ENCODE peak calls at places on chromosome 7, in eight cellular contexts. One of them, this sample, is unnamed.

GRCh38 chr7:158239290-158239981 is 348.2 kb downstream of the PTPRN2 start:
- DNase-seq in left lung: no peak
- DNase-seq in Daoy: peak
- DNase-seq in CD8-positive, alpha-beta T cell: no peak
- DNase-seq in H1: no peak
- DNase-seq in WTC11: no peak
- DNase-seq in T follicular helper cell: no peak
- DNase-seq in hippocampal formation: peak
- DNase-seq in this sample: peak

GRCh38 chr7:44180631-44181030 is 8.6 kb downstream of the GCK start:
- DNase-seq in left lung: no peak
- DNase-seq in CD8-positive, alpha-beta T cell: no peak
- DNase-seq in H1: no peak
- DNase-seq in hippocampal formation: no peak
- DNase-seq in WTC11: no peak
- DNase-seq in T follicular helper cell: no peak
- DNase-seq in Daoy: no peak
- DNase-seq in this sample: no peak

GRCh38 chr7:16695621-16696237 is 49.7 kb downstream of the BZW2 start:
- DNase-seq in left lung: no peak
- DNase-seq in CD8-positive, alpha-beta T cell: no peak
- DNase-seq in T follicular helper cell: no peak
- DNase-seq in hippocampal formation: no peak
- DNase-seq in Daoy: peak
- DNase-seq in H1: no peak
- DNase-seq in WTC11: peak
- DNase-seq in this sample: peak

GRCh38 chr7:20403356-20403755 is 72.7 kb downstream of the ITGB8 start:
- DNase-seq in hippocampal formation: no peak
- DNase-seq in WTC11: no peak
- DNase-seq in H1: no peak
- DNase-seq in CD8-positive, alpha-beta T cell: no peak
- DNase-seq in left lung: no peak
- DNase-seq in Daoy: no peak
- DNase-seq in T follicular helper cell: no peak
- DNase-seq in this sample: no peak

GRCh38 chr7:147519062-147519461 is 1071.5 kb upstream of the C7orf33 start:
- DNase-seq in H1: no peak
- DNase-seq in hippocampal formation: no peak
- DNase-seq in left lung: no peak
- DNase-seq in T follicular helper cell: no peak
- DNase-seq in CD8-positive, alpha-beta T cell: no peak
- DNase-seq in Daoy: no peak
- DNase-seq in WTC11: peak
- DNase-seq in this sample: no peak

GRCh38 chr7:140983802-140984201 is 30.9 kb downstream of the MRPS33 start:
- DNase-seq in Daoy: no peak
- DNase-seq in hippocampal formation: no peak
- DNase-seq in CD8-positive, alpha-beta T cell: no peak
- DNase-seq in T follicular helper cell: no peak
- DNase-seq in H1: no peak
- DNase-seq in WTC11: no peak
- DNase-seq in left lung: no peak
- DNase-seq in this sample: peak

GRCh38 chr7:26320878-26321277 is 29.2 kb downstream of the SNX10 start:
- DNase-seq in Daoy: no peak
- DNase-seq in H1: no peak
- DNase-seq in hippocampal formation: no peak
- DNase-seq in left lung: no peak
- DNase-seq in WTC11: no peak
- DNase-seq in T follicular helper cell: no peak
- DNase-seq in CD8-positive, alpha-beta T cell: no peak
- DNase-seq in this sample: no peak

GRCh38 chr7:149090397-149091195 is at the start of gene ZNF786:
- DNase-seq in hippocampal formation: peak
- DNase-seq in WTC11: peak
- DNase-seq in T follicular helper cell: peak
- DNase-seq in left lung: peak
- DNase-seq in Daoy: peak
- DNase-seq in CD8-positive, alpha-beta T cell: peak
- DNase-seq in H1: peak
- DNase-seq in this sample: peak

GRCh38 chr7:24981544-24981951 is 1.6 kb upstream of the OSBPL3 start:
- DNase-seq in Daoy: peak
- DNase-seq in H1: peak
- DNase-seq in left lung: peak
- DNase-seq in WTC11: peak
- DNase-seq in hippocampal formation: peak
- DNase-seq in CD8-positive, alpha-beta T cell: peak
- DNase-seq in T follicular helper cell: peak
- DNase-seq in this sample: peak

GRCh38 chr7:81624650-81625310 is 145.1 kb downstream of the HGF start:
- DNase-seq in H1: no peak
- DNase-seq in CD8-positive, alpha-beta T cell: no peak
- DNase-seq in hippocampal formation: no peak
- DNase-seq in T follicular helper cell: no peak
- DNase-seq in WTC11: no peak
- DNase-seq in Daoy: no peak
- DNase-seq in left lung: no peak
- DNase-seq in this sample: no peak

GRCh38 chr7:118104812-118105441 is 79.0 kb upstream of the LSM8 start:
- DNase-seq in left lung: no peak
- DNase-seq in T follicular helper cell: no peak
- DNase-seq in hippocampal formation: no peak
- DNase-seq in H1: no peak
- DNase-seq in CD8-positive, alpha-beta T cell: no peak
- DNase-seq in WTC11: no peak
- DNase-seq in Daoy: peak
- DNase-seq in this sample: peak

GRCh38 chr7:70893422-70893821 is 238.5 kb upstream of the GALNT17 start:
- DNase-seq in H1: no peak
- DNase-seq in Daoy: no peak
- DNase-seq in T follicular helper cell: no peak
- DNase-seq in WTC11: no peak
- DNase-seq in CD8-positive, alpha-beta T cell: no peak
- DNase-seq in hippocampal formation: no peak
- DNase-seq in left lung: no peak
- DNase-seq in this sample: no peak

GRCh38 chr7:150383710-150384397 is 4.7 kb downstream of the ZNF775 start:
- DNase-seq in H1: peak
- DNase-seq in WTC11: peak
- DNase-seq in T follicular helper cell: no peak
- DNase-seq in CD8-positive, alpha-beta T cell: no peak
- DNase-seq in Daoy: no peak
- DNase-seq in hippocampal formation: peak
- DNase-seq in left lung: no peak
- DNase-seq in this sample: peak

GRCh38 chr7:27073066-27073465 is 22.7 kb downstream of the HOXA1 start:
- DNase-seq in WTC11: no peak
- DNase-seq in left lung: no peak
- DNase-seq in Daoy: peak
- DNase-seq in H1: no peak
- DNase-seq in T follicular helper cell: no peak
- DNase-seq in hippocampal formation: no peak
- DNase-seq in CD8-positive, alpha-beta T cell: no peak
- DNase-seq in this sample: peak

GRCh38 chr7:327305-327931 is 37.4 kb downstream of the FOXL3 start:
- DNase-seq in hippocampal formation: no peak
- DNase-seq in CD8-positive, alpha-beta T cell: no peak
- DNase-seq in WTC11: no peak
- DNase-seq in left lung: no peak
- DNase-seq in T follicular helper cell: no peak
- DNase-seq in H1: no peak
- DNase-seq in Daoy: no peak
- DNase-seq in this sample: no peak

GRCh38 chr7:40843338-40844026 is 708.7 kb downstream of the SUGCT start:
- DNase-seq in Daoy: peak
- DNase-seq in CD8-positive, alpha-beta T cell: no peak
- DNase-seq in H1: no peak
- DNase-seq in T follicular helper cell: no peak
- DNase-seq in left lung: no peak
- DNase-seq in WTC11: no peak
- DNase-seq in hippocampal formation: no peak
- DNase-seq in this sample: no peak

GRCh38 chr7:2709553-2710165 is 21.7 kb downstream of the AMZ1 start:
- DNase-seq in left lung: peak
- DNase-seq in WTC11: peak
- DNase-seq in H1: peak
- DNase-seq in hippocampal formation: peak
- DNase-seq in T follicular helper cell: peak
- DNase-seq in Daoy: peak
- DNase-seq in CD8-positive, alpha-beta T cell: peak
- DNase-seq in this sample: peak

GRCh38 chr7:120725376-120726039 is 132.4 kb downstream of the TSPAN12 start:
- DNase-seq in WTC11: no peak
- DNase-seq in H1: no peak
- DNase-seq in left lung: no peak
- DNase-seq in hippocampal formation: no peak
- DNase-seq in Daoy: peak
- DNase-seq in T follicular helper cell: no peak
- DNase-seq in CD8-positive, alpha-beta T cell: no peak
- DNase-seq in this sample: peak

GRCh38 chr7:12212051-12212485 is 974 bp downstream of the TMEM106B start:
- DNase-seq in left lung: no peak
- DNase-seq in H1: no peak
- DNase-seq in T follicular helper cell: no peak
- DNase-seq in hippocampal formation: no peak
- DNase-seq in CD8-positive, alpha-beta T cell: no peak
- DNase-seq in Daoy: peak
- DNase-seq in WTC11: no peak
- DNase-seq in this sample: peak

GRCh38 chr7:29988391-29989256 is 977 bp downstream of the SCRN1 start:
- DNase-seq in left lung: peak
- DNase-seq in T follicular helper cell: no peak
- DNase-seq in WTC11: peak
- DNase-seq in CD8-positive, alpha-beta T cell: peak
- DNase-seq in hippocampal formation: peak
- DNase-seq in H1: peak
- DNase-seq in Daoy: peak
- DNase-seq in this sample: peak

GRCh38 chr7:155256761-155257481 is 40.8 kb upstream of the INSIG1 start:
- DNase-seq in hippocampal formation: no peak
- DNase-seq in H1: no peak
- DNase-seq in Daoy: no peak
- DNase-seq in WTC11: no peak
- DNase-seq in CD8-positive, alpha-beta T cell: no peak
- DNase-seq in T follicular helper cell: no peak
- DNase-seq in left lung: no peak
- DNase-seq in this sample: no peak

GRCh38 chr7:28787116-28787515 is 171.0 kb downstream of the TRIL start:
- DNase-seq in left lung: no peak
- DNase-seq in CD8-positive, alpha-beta T cell: no peak
- DNase-seq in Daoy: no peak
- DNase-seq in WTC11: no peak
- DNase-seq in H1: no peak
- DNase-seq in hippocampal formation: no peak
- DNase-seq in T follicular helper cell: no peak
- DNase-seq in this sample: peak

GRCh38 chr7:87216701-87217508 is 2.6 kb downstream of the TMEM243 start:
- DNase-seq in WTC11: no peak
- DNase-seq in T follicular helper cell: no peak
- DNase-seq in H1: no peak
- DNase-seq in left lung: no peak
- DNase-seq in hippocampal formation: peak
- DNase-seq in CD8-positive, alpha-beta T cell: no peak
- DNase-seq in Daoy: no peak
- DNase-seq in this sample: no peak

GRCh38 chr7:5589819-5590595 is 166.4 kb upstream of the TNRC18 start:
- DNase-seq in left lung: no peak
- DNase-seq in H1: no peak
- DNase-seq in WTC11: no peak
- DNase-seq in T follicular helper cell: no peak
- DNase-seq in hippocampal formation: no peak
- DNase-seq in CD8-positive, alpha-beta T cell: no peak
- DNase-seq in Daoy: no peak
- DNase-seq in this sample: no peak

GRCh38 chr7:74056096-74056915 is 27.3 kb upstream of the LIMK1 start:
- DNase-seq in CD8-positive, alpha-beta T cell: no peak
- DNase-seq in WTC11: no peak
- DNase-seq in left lung: no peak
- DNase-seq in H1: no peak
- DNase-seq in hippocampal formation: no peak
- DNase-seq in T follicular helper cell: no peak
- DNase-seq in Daoy: no peak
- DNase-seq in this sample: no peak

GRCh38 chr7:155807805-155808550 is 4.3 kb downstream of the SHH start:
- DNase-seq in Daoy: no peak
- DNase-seq in left lung: no peak
- DNase-seq in hippocampal formation: no peak
- DNase-seq in WTC11: no peak
- DNase-seq in CD8-positive, alpha-beta T cell: no peak
- DNase-seq in H1: no peak
- DNase-seq in T follicular helper cell: no peak
- DNase-seq in this sample: peak

GRCh38 chr7:20307119-20307518 is 23.6 kb upstream of the ITGB8 start:
- DNase-seq in WTC11: no peak
- DNase-seq in Daoy: peak
- DNase-seq in T follicular helper cell: no peak
- DNase-seq in H1: no peak
- DNase-seq in CD8-positive, alpha-beta T cell: no peak
- DNase-seq in hippocampal formation: no peak
- DNase-seq in left lung: no peak
- DNase-seq in this sample: peak

GRCh38 chr7:151592868-151593486 is 73.3 kb upstream of the RHEB start:
- DNase-seq in T follicular helper cell: no peak
- DNase-seq in hippocampal formation: no peak
- DNase-seq in left lung: no peak
- DNase-seq in WTC11: no peak
- DNase-seq in Daoy: peak
- DNase-seq in H1: no peak
- DNase-seq in CD8-positive, alpha-beta T cell: no peak
- DNase-seq in this sample: peak

GRCh38 chr7:43915907-43916306 is 9.5 kb upstream of the URGCP start:
- DNase-seq in T follicular helper cell: no peak
- DNase-seq in left lung: no peak
- DNase-seq in H1: no peak
- DNase-seq in Daoy: no peak
- DNase-seq in WTC11: no peak
- DNase-seq in hippocampal formation: no peak
- DNase-seq in CD8-positive, alpha-beta T cell: no peak
- DNase-seq in this sample: no peak